ENCODE peak calls at places on chromosomes 1 and 21, in four cellular contexts. F, T, Y and Q are unnamed samples.

GRCh38 chr1:2477309-2477708 is 1.2 kb downstream of the PLCH2 start:
- DNase-seq in F (no peak), T (no peak), Y (no peak), Q (no peak)

GRCh38 chr1:101244842-101245574 is 8.2 kb downstream of the S1PR1 start:
- DNase-seq in F (no peak), T (no peak), Y (no peak), Q (no peak)

GRCh38 chr1:112529301-112529700 is 20.5 kb downstream of the WNT2B start:
- DNase-seq in F (no peak), T (no peak), Y (no peak), Q (no peak)

GRCh38 chr1:225713281-225713680 is 60.4 kb upstream of the ENAH start:
- DNase-seq in F (no peak), T (no peak), Y (no peak), Q (no peak)

GRCh38 chr1:159828916-159829634 is 2.4 kb downstream of the SLAMF8 start:
- DNase-seq in F (peak), T (no peak), Y (no peak), Q (peak)

GRCh38 chr21:38784458-38785266 is 21.1 kb upstream of the ETS2 start:
- DNase-seq in F (no peak), T (no peak), Y (no peak), Q (no peak)

GRCh38 chr21:29298348-29299045 is at the start of gene BACH1:
- DNase-seq in F (peak), T (peak), Y (peak), Q (peak)

GRCh38 chr1:23895993-23896392 is 17.2 kb downstream of the CNR2 start:
- DNase-seq in F (no peak), T (no peak), Y (no peak), Q (no peak)

GRCh38 chr1:228043281-228043845 is 36.6 kb downstream of the WNT3A start:
- DNase-seq in F (no peak), T (no peak), Y (peak), Q (no peak)

GRCh38 chr21:41071410-41071809 is 96.5 kb upstream of the BACE2 start:
- DNase-seq in F (peak), T (no peak), Y (no peak), Q (no peak)

GRCh38 chr1:36306210-36306901 is at the start of gene SH3D21:
- DNase-seq in F (peak), T (no peak), Y (peak), Q (peak)

GRCh38 chr1:170831276-170831675 is 104.1 kb upstream of the MROH9 start:
- DNase-seq in F (no peak), T (no peak), Y (no peak), Q (no peak)

GRCh38 chr1:58325797-58326196 is 220.7 kb downstream of the OMA1 start:
- DNase-seq in F (no peak), T (no peak), Y (no peak), Q (peak)

GRCh38 chr1:223331301-223331700 is 32.7 kb downstream of the SUSD4 start:
- DNase-seq in F (no peak), T (no peak), Y (no peak), Q (no peak)

GRCh38 chr1:31181515-31182343 is 58.0 kb downstream of the NKAIN1 start:
- DNase-seq in F (peak), T (no peak), Y (peak), Q (peak)

GRCh38 chr1:100252901-100253300 is 3.3 kb upstream of the DBT start:
- DNase-seq in F (no peak), T (no peak), Y (no peak), Q (no peak)

GRCh38 chr1:35097224-35097623 is 18.0 kb downstream of the ZMYM1 start:
- DNase-seq in F (no peak), T (no peak), Y (no peak), Q (no peak)

GRCh38 chr1:97093742-97094141 is 372.2 kb downstream of the PTBP2 start:
- DNase-seq in F (no peak), T (no peak), Y (no peak), Q (no peak)

GRCh38 chr1:209202826-209203439 is 380.6 kb upstream of the CAMK1G start:
- DNase-seq in F (peak), T (peak), Y (no peak), Q (peak)

GRCh38 chr1:24508911-24509310 is 6.3 kb downstream of the RCAN3 start:
- DNase-seq in F (no peak), T (no peak), Y (no peak), Q (no peak)

GRCh38 chr1:21175670-21176581 is 771 bp downstream of the EIF4G3 start:
- DNase-seq in F (peak), T (no peak), Y (no peak), Q (peak)

GRCh38 chr1:154720328-154721301 is 112.6 kb upstream of the ADAR start:
- DNase-seq in F (no peak), T (no peak), Y (no peak), Q (no peak)

GRCh38 chr1:94746635-94747525 is 73.3 kb upstream of the SLC44A3 start:
- DNase-seq in F (peak), T (no peak), Y (peak), Q (no peak)

GRCh38 chr1:213425631-213426030 is 374.6 kb downstream of the RPS6KC1 start:
- DNase-seq in F (no peak), T (no peak), Y (no peak), Q (no peak)

GRCh38 chr1:61083014-61083798 is 845 bp downstream of the NFIA start:
- DNase-seq in F (peak), T (no peak), Y (peak), Q (peak)

GRCh38 chr1:7228252-7228961 is 443.2 kb downstream of the CAMTA1 start:
- DNase-seq in F (no peak), T (no peak), Y (no peak), Q (no peak)

GRCh38 chr1:8424539-8425116 is 106.7 kb downstream of the SLC45A1 start:
- DNase-seq in F (no peak), T (no peak), Y (no peak), Q (peak)

GRCh38 chr1:113879459-113880038 is 7.8 kb downstream of the BCL2L15 start:
- DNase-seq in F (no peak), T (no peak), Y (no peak), Q (no peak)